ENCODE peak calls at places on chromosomes 6 and 20, in nine cellular contexts. J, Z, G, Q, Y, M, H, V and S are unnamed samples.

GRCh38 chr20:15889073-15889923 is 684.0 kb downstream of the KIF16B start:
- DNase-seq in J (no peak), Z (peak; percentile 88), G (no peak), Q (no peak), Y (no peak), M (no peak), H (no peak), V (no peak), S (no peak)

GRCh38 chr6:63352587-63353281 is 33.0 kb upstream of the LGSN start:
- DNase-seq in J (no peak), Z (no peak), G (no peak), Q (peak; percentile 12), Y (no peak), M (no peak), H (peak; percentile 98), V (no peak), S (no peak)

GRCh38 chr6:836276-836853 is 143.4 kb upstream of the EXOC2 start:
- DNase-seq in J (no peak), Z (no peak), G (no peak), Q (no peak), Y (no peak), M (no peak), H (no peak), V (no peak), S (no peak)

GRCh38 chr6:35386989-35387388 is 44.6 kb downstream of the PPARD start:
- DNase-seq in J (no peak), Z (no peak), G (no peak), Q (no peak), Y (no peak), M (no peak), H (no peak), V (no peak), S (no peak)

GRCh38 chr6:101429291-101429690 is 35.8 kb downstream of the GRIK2 start:
- DNase-seq in J (no peak), Z (no peak), G (no peak), Q (no peak), Y (no peak), M (no peak), H (no peak), V (no peak), S (no peak)

GRCh38 chr6:25934735-25935313 is 4.3 kb upstream of the SLC17A2 start:
- DNase-seq in J (peak; percentile 39), Z (no peak), G (no peak), Q (no peak), Y (no peak), M (no peak), H (no peak), V (no peak), S (no peak)

GRCh38 chr20:37345339-37346231 is at the start of gene SRC:
- DNase-seq in J (no peak), Z (peak; percentile 61), G (peak; percentile 90), Q (peak; percentile 46), Y (peak; percentile 95), M (peak; percentile 32), H (peak; percentile 40), V (no peak), S (peak; percentile 80)

GRCh38 chr6:27332692-27333641 is 20.9 kb upstream of the POM121L2 start:
- DNase-seq in J (peak; percentile 72), Z (peak; percentile 36), G (no peak), Q (no peak), Y (no peak), M (peak; percentile 49), H (peak; percentile 95), V (peak; percentile 14), S (no peak)

GRCh38 chr6:92047886-92048285 is 1371.5 kb downstream of the EPHA7 start:
- DNase-seq in J (no peak), Z (no peak), G (no peak), Q (no peak), Y (no peak), M (no peak), H (no peak), V (no peak), S (no peak)

GRCh38 chr6:144718431-144718830 is 433.3 kb downstream of the UTRN start:
- DNase-seq in J (no peak), Z (no peak), G (no peak), Q (no peak), Y (no peak), M (no peak), H (no peak), V (no peak), S (no peak)

GRCh38 chr20:1830240-1830639 is 65.0 kb upstream of the SIRPA start:
- DNase-seq in J (peak; percentile 86), Z (peak; percentile 76), G (peak; percentile 77), Q (no peak), Y (no peak), M (no peak), H (no peak), V (no peak), S (peak; percentile 26)